ENCODE peak calls at places on chromosomes 5 and 9, in five cellular contexts. X is NCI-H1417, O is uterus, Y is NCI-H1092, H is renal cortical epithelial cell. J is an unnamed sample.

GRCh38 chr5:133968057-133968993 is at the start of gene C5orf15:
- DNase-seq in X (peak; percentile 85), O (peak; percentile 95), Y (peak; percentile 82), H (peak; percentile 94), J (peak; percentile 96)

GRCh38 chr5:86979801-86980510 is 287.7 kb upstream of the RASA1 start:
- DNase-seq in X (no peak), O (no peak), Y (no peak), H (peak; percentile 88), J (peak; percentile 54)

GRCh38 chr5:171531638-171532037 is 112.2 kb downstream of the FGF18 start:
- DNase-seq in X (no peak), O (no peak), Y (no peak), H (no peak), J (no peak)

GRCh38 chr5:50535393-50535792 is 94.3 kb upstream of the EMB start:
- DNase-seq in X (no peak), O (no peak), Y (no peak), H (no peak), J (no peak)

GRCh38 chr5:107518219-107519015 is 152.3 kb downstream of the EFNA5 start:
- DNase-seq in X (peak; percentile 2), O (no peak), Y (no peak), H (peak; percentile 80), J (no peak)

GRCh38 chr9:30301271-30301963 is 2083.0 kb upstream of the ACO1 start:
- DNase-seq in X (no peak), O (no peak), Y (no peak), H (no peak), J (peak; percentile 74)

GRCh38 chr9:95134457-95134881 is 183.0 kb downstream of the FANCC start:
- DNase-seq in X (no peak), O (no peak), Y (no peak), H (peak; percentile 11), J (no peak)

GRCh38 chr9:19000133-19000532 is 32.9 kb downstream of the SAXO1 start:
- DNase-seq in X (no peak), O (no peak), Y (no peak), H (no peak), J (no peak)

GRCh38 chr5:14156611-14157493 is 13.7 kb downstream of the TRIO start:
- DNase-seq in X (peak; percentile 23), O (peak; percentile 63), Y (no peak), H (peak; percentile 99), J (peak; percentile 74)

GRCh38 chr9:81759680-81760215 is 70.4 kb upstream of the TLE1 start:
- DNase-seq in X (no peak), O (peak; percentile 51), Y (no peak), H (peak; percentile 85), J (peak; percentile 32)

GRCh38 chr5:120613729-120614128 is 149.6 kb downstream of the PRR16 start:
- DNase-seq in X (no peak), O (no peak), Y (no peak), H (peak; percentile 87), J (no peak)

GRCh38 chr5:160694896-160695295 is 157.1 kb downstream of the ATP10B start:
- DNase-seq in X (no peak), O (no peak), Y (no peak), H (no peak), J (no peak)

GRCh38 chr9:3099601-3100000 is 255.7 kb upstream of the PUM3 start:
- DNase-seq in X (no peak), O (no peak), Y (no peak), H (no peak), J (no peak)

GRCh38 chr9:37453827-37454226 is 11.4 kb downstream of the ZBTB5 start:
- DNase-seq in X (no peak), O (no peak), Y (no peak), H (peak; percentile 18), J (no peak)

GRCh38 chr5:39113354-39113953 is 39.3 kb upstream of the RICTOR start:
- DNase-seq in X (no peak), O (no peak), Y (no peak), H (peak; percentile 45), J (no peak)

GRCh38 chr9:9778293-9778692 is 834.5 kb downstream of the PTPRD start:
- DNase-seq in X (no peak), O (no peak), Y (no peak), H (no peak), J (no peak)

GRCh38 chr5:133298447-133298846 is 246.6 kb downstream of the HSPA4 start:
- DNase-seq in X (peak; percentile 5), O (no peak), Y (no peak), H (no peak), J (no peak)

GRCh38 chr5:145345883-145346282 is 489.3 kb downstream of the PRELID2 start:
- DNase-seq in X (no peak), O (no peak), Y (no peak), H (peak; percentile 63), J (no peak)

J was measured in SJCRH30.